ENCODE peak calls at places on chromosomes 4 and X, in eight cellular contexts. B is GM18507, A is right cardiac atrium, E is head of caudate nucleus, O is kidney, Z is foreskin keratinocyte, F is left colon, T is fibroblast of the conjunctiva. Q is an unnamed sample.

GRCh38 chr4:74451214-74451661 is 6.3 kb downstream of the AREG start:
- DNase-seq in B (no peak), A (no peak), E (no peak), O (no peak), Z (no peak), F (no peak), T (peak), Q (no peak)

GRCh38 chr4:82261063-82261462 is 112.7 kb downstream of the HNRNPD start:
- DNase-seq in B (no peak), A (no peak), E (no peak), O (no peak), Z (no peak), F (no peak), T (no peak), Q (no peak)

GRCh38 chrX:131837325-131837724 is 185.8 kb upstream of the STK26 start:
- DNase-seq in B (no peak), A (no peak), E (no peak), O (no peak), Z (peak), F (no peak), T (no peak), Q (no peak)

GRCh38 chr4:187232201-187232600 is 508.5 kb upstream of the FAT1 start:
- DNase-seq in B (no peak), A (no peak), E (no peak), O (no peak), Z (peak), F (no peak), T (no peak), Q (no peak)

GRCh38 chr4:94516999-94517398 is 65.3 kb downstream of the PDLIM5 start:
- DNase-seq in B (no peak), A (no peak), E (no peak), O (no peak), Z (no peak), F (no peak), T (no peak), Q (no peak)

GRCh38 chr4:121564840-121565375 is 131.9 kb downstream of the ANXA5 start:
- DNase-seq in B (no peak), A (no peak), E (no peak), O (no peak), Z (no peak), F (no peak), T (no peak), Q (no peak)

GRCh38 chr4:169000315-169000714 is 9.7 kb downstream of the CBR4 start:
- DNase-seq in B (no peak), A (no peak), E (no peak), O (no peak), Z (no peak), F (no peak), T (no peak), Q (no peak)

GRCh38 chr4:128346054-128346716 is 58.6 kb upstream of the PGRMC2 start:
- DNase-seq in B (no peak), A (no peak), E (no peak), O (no peak), Z (no peak), F (no peak), T (no peak), Q (no peak)

GRCh38 chr4:129908117-129908516 is 812.2 kb downstream of the C4orf33 start:
- DNase-seq in B (no peak), A (no peak), E (no peak), O (no peak), Z (no peak), F (no peak), T (no peak), Q (no peak)

GRCh38 chrX:11887175-11887574 is 129.1 kb downstream of the MSL3 start:
- DNase-seq in B (no peak), A (no peak), E (no peak), O (no peak), Z (no peak), F (no peak), T (no peak), Q (no peak)

GRCh38 chr4:188439641-188440311 is 300.5 kb downstream of the TRIML1 start:
- DNase-seq in B (no peak), A (peak), E (peak), O (no peak), Z (peak), F (no peak), T (no peak), Q (no peak)

GRCh38 chr4:104491396-104491821 is 3.3 kb downstream of the CXXC4 start:
- DNase-seq in B (no peak), A (peak), E (peak), O (peak), Z (no peak), F (peak), T (no peak), Q (peak)

GRCh38 chr4:78032929-78033328 is 24.2 kb upstream of the FRAS1 start:
- DNase-seq in B (no peak), A (no peak), E (no peak), O (no peak), Z (no peak), F (no peak), T (no peak), Q (no peak)

GRCh38 chr4:106978046-106978774 is 57.9 kb downstream of the DKK2 start:
- DNase-seq in B (no peak), A (no peak), E (no peak), O (no peak), Z (no peak), F (no peak), T (no peak), Q (no peak)

GRCh38 chr4:13137400-13137799 is 346.7 kb downstream of the RAB28 start:
- DNase-seq in B (no peak), A (no peak), E (no peak), O (no peak), Z (no peak), F (no peak), T (no peak), Q (no peak)

GRCh38 chrX:24553016-24553415 is 87.9 kb downstream of the PDK3 start:
- DNase-seq in B (no peak), A (no peak), E (no peak), O (no peak), Z (no peak), F (no peak), T (peak), Q (no peak)

GRCh38 chr4:159111417-159111816 is 8.5 kb downstream of the RAPGEF2 start:
- DNase-seq in B (no peak), A (no peak), E (no peak), O (no peak), Z (no peak), F (no peak), T (no peak), Q (no peak)

GRCh38 chrX:121333942-121334341 is 286.5 kb downstream of the GLUD2 start:
- DNase-seq in B (no peak), A (no peak), E (no peak), O (no peak), Z (no peak), F (no peak), T (no peak), Q (no peak)

GRCh38 chr4:162015090-162015489 is 148.7 kb downstream of the FSTL5 start:
- DNase-seq in B (no peak), A (no peak), E (no peak), O (no peak), Z (no peak), F (no peak), T (no peak), Q (no peak)

GRCh38 chrX:155767101-155767878 is 113.9 kb upstream of the VAMP7 start:
- DNase-seq in B (no peak), A (peak), E (peak), O (peak), Z (peak), F (peak), T (peak), Q (peak)

GRCh38 chrX:150436200-150436599 is 73.1 kb downstream of the MAMLD1 start:
- DNase-seq in B (no peak), A (no peak), E (no peak), O (no peak), Z (no peak), F (no peak), T (no peak), Q (no peak)

GRCh38 chr4:70718811-70719604 is 2.8 kb upstream of the RUFY3 start:
- DNase-seq in B (no peak), A (no peak), E (no peak), O (no peak), Z (no peak), F (no peak), T (no peak), Q (no peak)

GRCh38 chrX:107626916-107627315 is 1.4 kb upstream of the PRPS1 start:
- DNase-seq in B (no peak), A (no peak), E (no peak), O (no peak), Z (no peak), F (no peak), T (no peak), Q (no peak)

GRCh38 chr4:100848865-100849264 is 331.0 kb upstream of the EMCN start:
- DNase-seq in B (no peak), A (no peak), E (no peak), O (no peak), Z (no peak), F (no peak), T (no peak), Q (no peak)

GRCh38 chrX:47191331-47191730 is 2.3 kb upstream of the UBA1 start:
- DNase-seq in B (no peak), A (no peak), E (no peak), O (peak), Z (no peak), F (peak), T (no peak), Q (peak)

GRCh38 chr4:185424905-185425599 is 712 bp downstream of the UFSP2 start:
- DNase-seq in B (no peak), A (no peak), E (no peak), O (no peak), Z (peak), F (peak), T (peak), Q (no peak)

GRCh38 chr4:53816561-53816960 is 225.3 kb upstream of the LNX1 start:
- DNase-seq in B (no peak), A (no peak), E (no peak), O (no peak), Z (no peak), F (no peak), T (no peak), Q (no peak)

Q was measured in activated naive CD4-positive, alpha-beta T cell treated with anti-CD3 and anti-CD28 coated beads, Interleukin-2, amount 10 ng/mL, durations not matched to agents 7 days and 5 days.